ENCODE peak calls at places on chromosomes 3 and 15, in four cellular contexts. One of them, this sample, is unnamed.

GRCh38 chr3:158731525-158731924 is 732 bp downstream of the RARRES1 start:
- DNase-seq in activated CD8-positive, alpha-beta memory T cell treated with anti-CD3 and anti-CD28 coated beads for 24 hours: no peak
- DNase-seq in activated gamma-delta T cell treated with anti-CD3 and anti-CD28 coated beads, Interleukin-2, amount 50 U/mL, for 16 hours: no peak
- DNase-seq in RPMI8226: no peak
- DNase-seq in this sample: no peak

GRCh38 chr15:90716317-90716975 is 700 bp upstream of the BLM start:
- DNase-seq in RPMI8226: no peak
- DNase-seq in activated CD8-positive, alpha-beta memory T cell treated with anti-CD3 and anti-CD28 coated beads for 24 hours: no peak
- DNase-seq in activated gamma-delta T cell treated with anti-CD3 and anti-CD28 coated beads, Interleukin-2, amount 50 U/mL, for 16 hours: no peak
- DNase-seq in this sample: no peak

GRCh38 chr3:88997276-88997675 is 110.1 kb upstream of the EPHA3 start:
- DNase-seq in activated gamma-delta T cell treated with anti-CD3 and anti-CD28 coated beads, Interleukin-2, amount 50 U/mL, for 16 hours: no peak
- DNase-seq in RPMI8226: no peak
- DNase-seq in activated CD8-positive, alpha-beta memory T cell treated with anti-CD3 and anti-CD28 coated beads for 24 hours: no peak
- DNase-seq in this sample: no peak

GRCh38 chr3:72043212-72044133 is 258.5 kb upstream of the PROK2 start:
- DNase-seq in activated CD8-positive, alpha-beta memory T cell treated with anti-CD3 and anti-CD28 coated beads for 24 hours: no peak
- DNase-seq in activated gamma-delta T cell treated with anti-CD3 and anti-CD28 coated beads, Interleukin-2, amount 50 U/mL, for 16 hours: no peak
- DNase-seq in RPMI8226: no peak
- DNase-seq in this sample: no peak

GRCh38 chr15:70234256-70234965 is 136.7 kb upstream of the TLE3 start:
- DNase-seq in RPMI8226: no peak
- DNase-seq in activated CD8-positive, alpha-beta memory T cell treated with anti-CD3 and anti-CD28 coated beads for 24 hours: no peak
- DNase-seq in activated gamma-delta T cell treated with anti-CD3 and anti-CD28 coated beads, Interleukin-2, amount 50 U/mL, for 16 hours: no peak
- DNase-seq in this sample: no peak

GRCh38 chr3:152574461-152575079 is 260.4 kb upstream of the P2RY1 start:
- DNase-seq in activated gamma-delta T cell treated with anti-CD3 and anti-CD28 coated beads, Interleukin-2, amount 50 U/mL, for 16 hours: no peak
- DNase-seq in RPMI8226: peak
- DNase-seq in activated CD8-positive, alpha-beta memory T cell treated with anti-CD3 and anti-CD28 coated beads for 24 hours: no peak
- DNase-seq in this sample: no peak

GRCh38 chr3:16350041-16350952 is 85.3 kb downstream of the OXNAD1 start:
- DNase-seq in activated gamma-delta T cell treated with anti-CD3 and anti-CD28 coated beads, Interleukin-2, amount 50 U/mL, for 16 hours: no peak
- DNase-seq in RPMI8226: no peak
- DNase-seq in activated CD8-positive, alpha-beta memory T cell treated with anti-CD3 and anti-CD28 coated beads for 24 hours: no peak
- DNase-seq in this sample: no peak

GRCh38 chr15:63860161-63860954 is 26.6 kb upstream of the HERC1 start:
- DNase-seq in RPMI8226: peak
- DNase-seq in activated gamma-delta T cell treated with anti-CD3 and anti-CD28 coated beads, Interleukin-2, amount 50 U/mL, for 16 hours: peak
- DNase-seq in activated CD8-positive, alpha-beta memory T cell treated with anti-CD3 and anti-CD28 coated beads for 24 hours: peak
- DNase-seq in this sample: no peak

GRCh38 chr3:66438045-66438444 is 62.8 kb downstream of the LRIG1 start:
- DNase-seq in activated CD8-positive, alpha-beta memory T cell treated with anti-CD3 and anti-CD28 coated beads for 24 hours: no peak
- DNase-seq in activated gamma-delta T cell treated with anti-CD3 and anti-CD28 coated beads, Interleukin-2, amount 50 U/mL, for 16 hours: no peak
- DNase-seq in RPMI8226: no peak
- DNase-seq in this sample: no peak

GRCh38 chr3:186425788-186426730 is 64.0 kb upstream of the DGKG start:
- DNase-seq in RPMI8226: peak
- DNase-seq in activated CD8-positive, alpha-beta memory T cell treated with anti-CD3 and anti-CD28 coated beads for 24 hours: no peak
- DNase-seq in activated gamma-delta T cell treated with anti-CD3 and anti-CD28 coated beads, Interleukin-2, amount 50 U/mL, for 16 hours: no peak
- DNase-seq in this sample: no peak

GRCh38 chr3:49840371-49840770 is 16.0 kb downstream of the TRAIP start:
- DNase-seq in activated CD8-positive, alpha-beta memory T cell treated with anti-CD3 and anti-CD28 coated beads for 24 hours: no peak
- DNase-seq in activated gamma-delta T cell treated with anti-CD3 and anti-CD28 coated beads, Interleukin-2, amount 50 U/mL, for 16 hours: no peak
- DNase-seq in RPMI8226: no peak
- DNase-seq in this sample: no peak

GRCh38 chr3:105758451-105758850 is 110.4 kb downstream of the CBLB start:
- DNase-seq in activated gamma-delta T cell treated with anti-CD3 and anti-CD28 coated beads, Interleukin-2, amount 50 U/mL, for 16 hours: no peak
- DNase-seq in RPMI8226: no peak
- DNase-seq in activated CD8-positive, alpha-beta memory T cell treated with anti-CD3 and anti-CD28 coated beads for 24 hours: no peak
- DNase-seq in this sample: no peak

GRCh38 chr15:52678468-52679231 is 538 bp downstream of the ATOSA start:
- DNase-seq in RPMI8226: peak
- DNase-seq in activated CD8-positive, alpha-beta memory T cell treated with anti-CD3 and anti-CD28 coated beads for 24 hours: peak
- DNase-seq in activated gamma-delta T cell treated with anti-CD3 and anti-CD28 coated beads, Interleukin-2, amount 50 U/mL, for 16 hours: peak
- DNase-seq in this sample: no peak

GRCh38 chr15:75131269-75131643 is 70.4 kb upstream of the C15orf39 start:
- DNase-seq in activated CD8-positive, alpha-beta memory T cell treated with anti-CD3 and anti-CD28 coated beads for 24 hours: no peak
- DNase-seq in RPMI8226: no peak
- DNase-seq in activated gamma-delta T cell treated with anti-CD3 and anti-CD28 coated beads, Interleukin-2, amount 50 U/mL, for 16 hours: no peak
- DNase-seq in this sample: no peak

GRCh38 chr3:8416965-8417364 is 84.7 kb upstream of the LMCD1 start:
- DNase-seq in RPMI8226: no peak
- DNase-seq in activated CD8-positive, alpha-beta memory T cell treated with anti-CD3 and anti-CD28 coated beads for 24 hours: no peak
- DNase-seq in activated gamma-delta T cell treated with anti-CD3 and anti-CD28 coated beads, Interleukin-2, amount 50 U/mL, for 16 hours: no peak
- DNase-seq in this sample: no peak